ENCODE peak calls at places on chromosomes 16 and 17, in five cellular contexts. One of them, this sample, is unnamed. For H3K36me3, the result is how much of the 10 kb centered on the place peaks cover.

GRCh38 chr17:55303008-55303493 is 38.3 kb downstream of the HLF start:
- DNase-seq in OCI-LY7: no peak
- DNase-seq in fibroblast of lung: no peak
- DNase-seq in neuronal stem cell: no peak
- DNase-seq in K562: no peak
- DNase-seq in this sample: no peak

GRCh38 chr16:49589721-49590120 is 216.1 kb downstream of the C16orf78 start:
- DNase-seq in OCI-LY7: no peak
- DNase-seq in fibroblast of lung: no peak
- DNase-seq in neuronal stem cell: peak
- DNase-seq in K562: no peak
- DNase-seq in this sample: no peak

GRCh38 chr17:29115435-29115834 is 64.8 kb downstream of the MYO18A start:
- DNase-seq in OCI-LY7: no peak
- DNase-seq in fibroblast of lung: no peak
- DNase-seq in neuronal stem cell: no peak
- DNase-seq in K562: no peak
- DNase-seq in this sample: no peak

GRCh38 chr16:17836868-17837602 is 366.3 kb upstream of the XYLT1 start:
- DNase-seq in OCI-LY7: no peak
- DNase-seq in fibroblast of lung: peak
- DNase-seq in neuronal stem cell: peak
- DNase-seq in K562: no peak
- DNase-seq in this sample: no peak

GRCh38 chr17:50986989-50987660 is 121.0 kb upstream of the TOB1 start:
- DNase-seq in OCI-LY7: no peak
- DNase-seq in fibroblast of lung: peak
- DNase-seq in neuronal stem cell: no peak
- DNase-seq in K562: no peak
- DNase-seq in this sample: no peak

GRCh38 chr17:57551321-57552079 is 193.6 kb downstream of the CCDC182 start:
- DNase-seq in OCI-LY7: peak
- DNase-seq in fibroblast of lung: no peak
- DNase-seq in neuronal stem cell: no peak
- DNase-seq in K562: no peak
- DNase-seq in this sample: peak

GRCh38 chr17:29115906-29116651 is 64.1 kb downstream of the MYO18A start:
- DNase-seq in OCI-LY7: peak
- DNase-seq in fibroblast of lung: peak
- DNase-seq in neuronal stem cell: no peak
- DNase-seq in K562: peak
- DNase-seq in this sample: peak

GRCh38 chr17:20153231-20153630 is 144.1 kb downstream of the SPECC1 start:
- DNase-seq in OCI-LY7: no peak
- DNase-seq in fibroblast of lung: no peak
- DNase-seq in neuronal stem cell: no peak
- DNase-seq in K562: no peak
- DNase-seq in this sample: peak

GRCh38 chr17:73379814-73380213 is 68.0 kb upstream of the CDC42EP4 start:
- DNase-seq in OCI-LY7: no peak
- DNase-seq in fibroblast of lung: no peak
- DNase-seq in neuronal stem cell: no peak
- DNase-seq in K562: no peak
- DNase-seq in this sample: no peak

GRCh38 chr16:8655184-8655717 is 19.2 kb upstream of the ABAT start:
- DNase-seq in OCI-LY7: peak
- DNase-seq in fibroblast of lung: peak
- DNase-seq in neuronal stem cell: no peak
- DNase-seq in K562: peak
- DNase-seq in this sample: peak

GRCh38 chr16:87418644-87419043 is 26.5 kb downstream of the MAP1LC3B start:
- DNase-seq in OCI-LY7: no peak
- DNase-seq in fibroblast of lung: no peak
- DNase-seq in neuronal stem cell: no peak
- DNase-seq in K562: no peak
- DNase-seq in this sample: no peak

GRCh38 chr17:4648741-4649140 is 7.3 kb upstream of the ALOX15 start:
- DNase-seq in OCI-LY7: no peak
- DNase-seq in fibroblast of lung: no peak
- DNase-seq in neuronal stem cell: no peak
- DNase-seq in K562: no peak
- DNase-seq in this sample: no peak

GRCh38 chr17:47702391-47702995 is 8.5 kb downstream of the TBKBP1 start:
- DNase-seq in OCI-LY7: no peak
- DNase-seq in fibroblast of lung: no peak
- DNase-seq in neuronal stem cell: no peak
- DNase-seq in K562: no peak
- DNase-seq in this sample: no peak

GRCh38 chr17:47704781-47705180 is 10.8 kb downstream of the TBKBP1 start:
- DNase-seq in OCI-LY7: no peak
- DNase-seq in fibroblast of lung: no peak
- DNase-seq in neuronal stem cell: no peak
- DNase-seq in K562: no peak
- DNase-seq in this sample: no peak

GRCh38 chr17:47703191-47703591 is 9.2 kb downstream of the TBKBP1 start:
- DNase-seq in OCI-LY7: peak
- DNase-seq in fibroblast of lung: no peak
- DNase-seq in neuronal stem cell: no peak
- DNase-seq in K562: no peak
- DNase-seq in this sample: no peak

GRCh38 chr17:47704116-47704515 is 10.2 kb downstream of the TBKBP1 start:
- DNase-seq in OCI-LY7: peak
- DNase-seq in fibroblast of lung: no peak
- DNase-seq in neuronal stem cell: no peak
- DNase-seq in K562: no peak
- DNase-seq in this sample: no peak

GRCh38 chr17:47703671-47704070 is 9.7 kb downstream of the TBKBP1 start:
- DNase-seq in OCI-LY7: no peak
- DNase-seq in fibroblast of lung: no peak
- DNase-seq in neuronal stem cell: no peak
- DNase-seq in K562: no peak
- DNase-seq in this sample: no peak
- H3K4me3 ChIP-seq in OCI-LY7: no peak
- H3K4me3 ChIP-seq in fibroblast of lung: no peak
- H3K4me3 ChIP-seq in neuronal stem cell: no peak
- H3K4me3 ChIP-seq in K562: no peak
- H3K4me3 ChIP-seq in this sample: no peak

GRCh38 chr17:15154618-15155017 is 110.5 kb downstream of the PMP22 start:
- DNase-seq in OCI-LY7: no peak
- DNase-seq in fibroblast of lung: no peak
- DNase-seq in neuronal stem cell: no peak
- DNase-seq in K562: no peak
- DNase-seq in this sample: no peak

GRCh38 chr17:15161395-15161794 is 103.7 kb downstream of the PMP22 start:
- DNase-seq in OCI-LY7: no peak
- DNase-seq in fibroblast of lung: no peak
- DNase-seq in neuronal stem cell: no peak
- DNase-seq in K562: no peak
- DNase-seq in this sample: no peak

DNA sequence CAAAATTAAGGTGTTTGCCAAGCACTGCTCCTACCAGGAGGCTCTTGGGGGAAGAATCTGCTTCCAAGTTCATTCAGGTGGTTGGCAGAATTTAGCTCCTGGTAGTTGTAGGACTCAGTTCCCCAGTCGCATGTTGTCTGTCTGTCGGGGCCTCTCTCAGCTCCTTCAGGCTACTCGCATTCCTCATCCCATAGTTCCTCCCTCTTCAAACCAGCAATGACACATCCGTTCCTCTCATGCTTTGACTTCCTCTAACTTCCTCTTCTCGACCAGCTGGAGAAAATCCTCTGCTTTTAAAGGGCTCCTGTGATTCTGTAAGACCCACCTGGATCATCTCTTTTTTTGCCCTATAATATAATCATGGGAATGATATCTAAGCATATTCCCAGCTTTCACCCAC is 108.1 kb downstream of the PMP22 start:
- DNase-seq in OCI-LY7: no peak
- DNase-seq in fibroblast of lung: peak
- DNase-seq in neuronal stem cell: no peak
- DNase-seq in K562: no peak
- DNase-seq in this sample: no peak
- H2AFZ ChIP-seq in OCI-LY7: no peak
- H2AFZ ChIP-seq in fibroblast of lung: no peak
- H2AFZ ChIP-seq in neuronal stem cell: peak
- H2AFZ ChIP-seq in K562: no peak
- H2AFZ ChIP-seq in this sample: no peak

DNA sequence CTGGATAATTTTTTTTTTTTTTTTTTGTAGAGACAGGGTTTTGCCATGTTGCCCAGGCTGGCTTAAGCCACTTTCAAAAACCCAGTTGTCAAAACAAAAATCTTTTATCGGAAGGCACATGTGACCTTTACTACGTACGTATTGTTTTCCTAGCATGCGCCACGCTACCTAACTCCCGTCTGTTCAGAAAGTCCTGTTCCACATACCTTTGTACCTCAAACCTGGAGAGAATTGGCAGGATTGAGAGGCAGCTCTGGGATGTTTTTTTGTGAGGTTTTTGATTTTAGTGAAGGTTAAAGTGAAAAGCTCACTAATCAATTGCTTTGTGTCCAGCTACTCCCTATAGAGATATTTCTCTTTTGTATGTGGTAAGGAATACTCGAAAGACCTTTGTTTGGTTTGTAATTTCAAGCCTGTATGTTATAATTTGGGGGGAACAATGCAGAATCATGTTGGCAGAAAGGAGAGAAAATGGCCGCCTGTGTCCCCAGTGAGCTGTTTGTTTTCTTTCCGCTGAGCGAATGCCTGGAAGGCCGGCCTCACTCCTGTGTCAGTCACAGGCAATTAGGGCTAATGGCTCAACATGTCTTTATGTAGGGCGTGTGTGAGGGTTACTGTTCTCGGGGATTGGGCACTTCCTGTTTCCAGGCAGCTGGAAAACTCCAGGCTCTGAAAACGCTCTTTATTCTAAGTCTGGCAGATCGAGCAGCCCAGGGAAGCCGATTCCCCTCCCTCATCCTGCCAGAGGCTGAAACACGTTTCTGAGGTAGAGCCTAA is 60.8 kb upstream of the CLEC18A start:
- DNase-seq in OCI-LY7: no peak
- DNase-seq in fibroblast of lung: peak
- DNase-seq in neuronal stem cell: peak
- DNase-seq in K562: no peak
- DNase-seq in this sample: no peak
- H3K36me3 ChIP-seq in OCI-LY7: under half
- H3K36me3 ChIP-seq in fibroblast of lung: under half
- H3K36me3 ChIP-seq in neuronal stem cell: under half
- H3K36me3 ChIP-seq in K562: under half
- H3K36me3 ChIP-seq in this sample: under half

GRCh38 chr17:77471984-77472836 is 331.4 kb downstream of the SEC14L1 start:
- DNase-seq in OCI-LY7: peak
- DNase-seq in fibroblast of lung: peak
- DNase-seq in neuronal stem cell: no peak
- DNase-seq in K562: peak
- DNase-seq in this sample: peak
- H3K4me3 ChIP-seq in OCI-LY7: peak
- H3K4me3 ChIP-seq in fibroblast of lung: no peak
- H3K4me3 ChIP-seq in neuronal stem cell: no peak
- H3K4me3 ChIP-seq in K562: no peak
- H3K4me3 ChIP-seq in this sample: peak

DNA sequence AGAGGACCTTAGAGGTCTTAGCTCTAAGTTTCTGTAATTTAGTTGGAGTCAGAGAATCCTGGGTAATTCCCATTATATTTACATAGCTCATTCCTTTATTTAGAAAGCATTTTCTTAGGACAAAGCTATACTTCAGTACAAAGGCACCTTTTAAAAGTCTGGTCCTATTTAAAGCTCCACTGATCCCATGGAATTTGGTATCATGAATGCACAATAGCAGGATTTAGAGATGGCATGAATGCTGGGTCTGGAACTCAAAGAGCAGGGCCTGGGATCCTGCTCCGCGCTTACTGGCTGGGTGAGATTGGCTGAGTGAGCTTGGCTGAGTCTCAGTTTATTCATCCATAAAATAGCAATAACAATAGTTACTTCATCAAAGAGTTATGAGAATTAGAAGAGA is 4.8 kb downstream of the KRT23 start:
- DNase-seq in OCI-LY7: no peak
- DNase-seq in fibroblast of lung: peak
- DNase-seq in neuronal stem cell: peak
- DNase-seq in K562: no peak
- DNase-seq in this sample: no peak
- H2AFZ ChIP-seq in OCI-LY7: no peak
- H2AFZ ChIP-seq in fibroblast of lung: no peak
- H2AFZ ChIP-seq in neuronal stem cell: no peak
- H2AFZ ChIP-seq in K562: no peak
- H2AFZ ChIP-seq in this sample: no peak

DNA sequence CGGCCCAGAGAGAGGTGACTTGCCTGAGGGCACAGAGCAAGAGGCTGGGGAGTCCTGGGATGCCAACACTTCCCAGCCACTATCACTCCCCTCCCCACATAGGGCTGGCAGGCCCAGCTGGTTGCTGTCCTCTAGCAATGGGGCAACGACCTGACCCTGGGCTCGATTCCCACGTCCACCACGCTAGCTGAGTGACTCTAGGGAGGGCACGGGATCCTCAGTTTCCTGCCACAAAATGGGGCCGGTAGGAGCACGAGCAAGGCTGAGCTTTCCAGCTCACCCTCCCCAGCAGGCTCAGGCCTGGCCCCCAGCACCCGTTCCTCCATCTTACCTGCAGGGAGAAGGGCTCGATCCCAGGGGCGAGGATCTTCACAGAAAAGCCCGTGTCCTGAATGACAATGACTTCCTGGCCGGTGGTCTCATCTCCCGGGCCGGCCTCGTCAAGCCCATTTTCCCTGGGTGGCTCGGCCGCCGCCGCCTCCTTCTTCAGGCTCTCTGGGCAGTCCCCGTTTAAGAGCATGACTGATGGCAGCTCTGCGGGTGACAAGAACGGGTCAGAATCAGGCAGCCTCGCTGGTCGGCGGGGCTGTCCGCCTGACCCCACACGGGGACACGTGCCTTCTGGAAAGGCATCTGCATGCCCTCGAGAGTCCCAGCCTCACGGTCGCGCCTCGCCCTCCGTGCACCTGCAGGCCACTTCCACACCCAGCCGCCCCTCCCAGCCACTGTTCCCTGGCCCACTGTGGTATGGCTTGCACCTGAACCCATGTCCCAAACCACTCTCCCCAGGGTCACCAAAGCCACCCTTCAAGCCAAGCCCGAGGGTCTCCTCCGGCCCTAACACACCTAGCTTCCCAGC is 7.3 kb downstream of the CLUH start:
- DNase-seq in OCI-LY7: no peak
- DNase-seq in fibroblast of lung: no peak
- DNase-seq in neuronal stem cell: no peak
- DNase-seq in K562: no peak
- DNase-seq in this sample: no peak
- H3K36me3 ChIP-seq in OCI-LY7: half or more
- H3K36me3 ChIP-seq in fibroblast of lung: under half
- H3K36me3 ChIP-seq in neuronal stem cell: under half
- H3K36me3 ChIP-seq in K562: half or more
- H3K36me3 ChIP-seq in this sample: under half

DNA sequence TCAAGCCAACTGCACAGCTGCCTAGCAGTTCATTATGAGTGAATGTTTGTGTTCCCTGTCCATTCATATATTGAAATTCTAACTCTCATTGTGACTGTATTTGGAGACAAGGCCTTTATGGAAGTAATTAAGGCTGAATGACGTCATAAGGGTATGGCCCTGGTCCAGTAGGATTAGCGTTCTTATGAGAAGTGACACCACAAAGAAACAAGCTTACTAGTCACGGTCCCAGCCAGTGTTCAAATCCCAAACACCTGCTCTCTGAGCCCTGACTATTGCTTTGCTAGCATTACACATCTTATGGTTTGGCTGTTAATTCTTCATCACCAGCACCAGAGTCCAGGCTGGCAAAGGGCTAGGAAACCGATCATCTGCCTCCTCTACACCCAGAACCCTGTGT is 2.2 kb downstream of the ZNF668 start:
- DNase-seq in OCI-LY7: no peak
- DNase-seq in fibroblast of lung: peak
- DNase-seq in neuronal stem cell: no peak
- DNase-seq in K562: peak
- DNase-seq in this sample: no peak
- H3K4me3 ChIP-seq in OCI-LY7: peak
- H3K4me3 ChIP-seq in fibroblast of lung: peak
- H3K4me3 ChIP-seq in neuronal stem cell: no peak
- H3K4me3 ChIP-seq in K562: peak
- H3K4me3 ChIP-seq in this sample: peak

This sample was measured in Karpas-422.